ENCODE peak calls at places on chromosome 3, in six cellular contexts. J is stomach; P is AG04450; W is CD8-positive, alpha-beta T cell; M is lower lobe of right lung; Y is astrocyte. L is an unnamed sample.

GRCh38 chr3:160804762-160805161 is 48.7 kb downstream of the PPM1L start:
- DNase-seq in W (no peak), Y (no peak), M (no peak), P (no peak), J (peak; percentile 68), L (no peak)

GRCh38 chr3:62587579-62588031 is 214.3 kb upstream of the FEZF2 start:
- DNase-seq in M (no peak), W (no peak), J (no peak), P (no peak), Y (peak; percentile 98), L (no peak)

GRCh38 chr3:33360136-33360825 is 79.9 kb downstream of the UBP1 start:
- DNase-seq in M (no peak), J (no peak), W (no peak), Y (peak; percentile 88), P (no peak), L (no peak)

GRCh38 chr3:195892355-195893120 is 15.8 kb downstream of the TNK2 start:
- DNase-seq in Y (peak; percentile 71), P (no peak), W (no peak), J (no peak), M (no peak), L (no peak)

GRCh38 chr3:134797080-134797801 is 2.2 kb downstream of the EPHB1 start:
- DNase-seq in W (no peak), J (no peak), P (no peak), Y (no peak), M (no peak), L (no peak)

GRCh38 chr3:58432905-58433304 is 727 bp downstream of the PDHB start:
- DNase-seq in M (no peak), J (no peak), Y (no peak), W (no peak), P (no peak), L (no peak)

GRCh38 chr3:105747056-105747455 is 121.8 kb downstream of the CBLB start:
- DNase-seq in J (no peak), P (no peak), M (no peak), Y (peak; percentile 81), W (no peak), L (no peak)

GRCh38 chr3:39192490-39193092 is at the start of gene XIRP1:
- DNase-seq in Y (peak; percentile 14), W (no peak), M (no peak), J (no peak), P (no peak), L (no peak)

GRCh38 chr3:65953301-65953812 is 85.4 kb downstream of the MAGI1 start:
- DNase-seq in W (no peak), Y (peak; percentile 78), J (peak; percentile 93), P (no peak), M (peak; percentile 86), L (no peak)

GRCh38 chr3:190180268-190180667 is 59.6 kb upstream of the P3H2 start:
- DNase-seq in M (no peak), Y (peak; percentile 33), W (no peak), P (no peak), J (no peak), L (no peak)

GRCh38 chr3:187782008-187782407 is 36.7 kb upstream of the BCL6 start:
- DNase-seq in Y (no peak), W (no peak), M (no peak), P (no peak), J (no peak), L (no peak)

GRCh38 chr3:187775549-187775948 is 30.3 kb upstream of the BCL6 start:
- DNase-seq in M (no peak), J (no peak), P (no peak), Y (no peak), W (no peak), L (no peak)

GRCh38 chr3:187781001-187781400 is 35.7 kb upstream of the BCL6 start:
- DNase-seq in M (no peak), Y (no peak), W (no peak), J (no peak), P (no peak), L (no peak)

GRCh38 chr3:187777331-187778046 is 32.2 kb upstream of the BCL6 start:
- DNase-seq in M (no peak), J (no peak), Y (peak; percentile 8), P (no peak), W (peak; percentile 10), L (no peak)

DNA sequence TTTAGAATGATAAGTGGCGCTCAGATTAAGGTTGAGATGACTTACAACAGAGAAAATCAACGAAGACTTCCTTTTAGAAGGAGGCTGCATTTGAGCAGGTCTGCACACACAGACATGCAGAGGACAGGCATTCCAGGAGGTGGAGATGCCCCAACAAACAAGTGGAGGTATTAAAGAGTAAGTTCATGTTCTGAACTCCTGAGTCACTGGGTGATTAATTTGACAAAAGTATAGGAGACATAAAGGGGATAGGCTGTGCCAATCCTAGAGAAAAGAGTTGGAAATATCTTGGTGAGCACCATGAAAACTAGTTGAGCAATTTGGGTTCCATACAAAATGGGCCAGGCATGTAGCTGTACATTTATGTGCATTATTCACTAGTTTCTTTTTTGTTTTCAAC is 33.5 kb upstream of the BCL6 start:
- DNase-seq in W (no peak), P (no peak), Y (no peak), M (no peak), J (no peak), L (no peak)
- H3K27ac ChIP-seq in W (no peak overlapping the region), P (no peak overlapping the region), Y (no peak overlapping the region), M (no peak overlapping the region), J (no peak overlapping the region), L (no peak overlapping the region)

DNA sequence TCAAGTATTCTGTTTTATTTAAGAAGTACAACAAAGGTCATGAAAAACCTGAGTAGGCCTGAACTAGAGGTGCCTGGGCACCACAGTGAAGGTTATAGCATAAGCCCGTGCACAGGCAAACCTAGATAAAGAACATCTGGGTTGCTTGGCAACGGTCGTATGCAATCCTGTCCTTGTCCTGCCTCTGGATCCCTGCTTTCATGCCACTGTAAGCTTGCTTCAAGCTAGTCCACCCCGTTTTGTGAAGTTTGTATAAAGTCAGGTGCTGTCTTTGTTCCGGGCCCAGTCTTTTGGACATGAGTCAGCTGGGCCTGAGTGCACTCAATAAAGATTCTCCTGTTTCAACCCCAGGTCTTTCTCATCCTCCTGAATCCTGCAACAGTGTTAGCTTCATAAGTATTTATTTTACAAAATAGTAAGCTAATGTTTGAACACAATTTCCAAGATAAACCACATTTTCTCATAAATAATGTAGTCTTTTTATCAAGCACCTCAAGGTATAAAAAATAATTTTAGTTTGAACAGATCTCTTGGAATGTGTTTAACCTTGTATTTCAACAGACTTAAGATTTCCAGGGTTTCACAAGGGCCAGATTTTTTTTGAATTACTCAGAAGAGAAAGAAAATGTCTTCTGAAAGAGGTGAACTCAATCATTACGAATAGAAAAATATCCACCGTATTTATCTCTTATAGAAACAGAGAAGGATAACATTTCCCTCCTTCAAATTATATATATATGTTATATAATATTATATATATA is 14.3 kb upstream of the SLC9C1 start:
- DNase-seq in M (no peak), J (no peak), P (peak; percentile 26), W (no peak), Y (peak; percentile 39), L (no peak)
- H3K27ac ChIP-seq in M (no peak overlapping the region), J (no peak overlapping the region), P (peak overlapping the region; percentile 92), W (no peak overlapping the region), Y (no peak overlapping the region), L (no peak overlapping the region)

DNA sequence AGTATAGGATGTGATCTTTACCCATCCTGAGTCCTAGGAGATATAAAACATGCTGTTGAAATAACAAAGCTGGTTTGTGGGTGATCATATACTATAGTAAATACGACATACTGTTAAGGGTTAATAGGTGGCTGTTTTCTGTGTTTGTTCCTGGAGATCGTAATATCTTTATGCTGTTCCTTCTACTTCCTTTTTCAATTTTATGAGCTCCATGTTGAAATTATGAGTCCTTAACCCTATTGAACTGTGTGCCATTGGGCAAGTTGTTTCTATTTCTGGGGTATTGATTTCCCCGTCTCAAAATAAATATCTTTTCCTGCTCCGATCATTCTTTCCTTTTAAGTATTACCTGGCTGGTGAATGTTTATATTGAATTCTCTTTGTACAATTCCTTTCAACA is 115.1 kb downstream of the LPP start:
- DNase-seq in M (no peak), J (no peak), W (no peak), Y (no peak), P (no peak), L (no peak)
- H3K27ac ChIP-seq in M (no peak overlapping the region), J (peak overlapping the region; percentile 87), W (no peak overlapping the region), Y (peak overlapping the region; percentile 94), P (no peak overlapping the region), L (no peak overlapping the region)

GRCh38 chr3:136778865-136779264 is 26.7 kb upstream of the STAG1 start:
- DNase-seq in Y (peak; percentile 72), J (no peak), M (no peak), P (no peak), W (no peak), L (no peak)
- H3K27ac ChIP-seq in Y (no peak overlapping the region), J (no peak overlapping the region), M (no peak overlapping the region), P (no peak overlapping the region), W (no peak overlapping the region), L (no peak overlapping the region)

DNA sequence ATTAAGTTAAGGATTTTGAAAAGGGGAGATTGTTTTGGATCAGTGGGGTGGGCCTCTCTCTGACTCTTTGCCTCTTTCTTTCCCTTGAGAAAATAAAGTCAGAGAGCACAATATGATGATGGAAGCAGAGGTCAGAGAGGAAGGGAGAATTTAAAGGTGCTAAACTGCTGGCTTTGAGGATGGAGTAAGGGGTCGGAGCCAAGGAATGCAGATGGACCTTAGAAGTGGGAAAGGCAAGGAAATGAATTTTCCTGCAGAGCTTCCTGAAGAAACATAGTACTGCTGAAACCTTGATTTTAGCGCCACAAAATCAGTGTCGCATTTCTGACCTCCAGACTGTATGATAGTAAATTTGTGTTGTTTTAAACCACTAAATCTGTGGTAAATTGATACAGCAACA is 317.4 kb downstream of the NAALADL2 start:
- DNase-seq in J (no peak), W (no peak), P (no peak), Y (no peak), M (no peak), L (no peak)
- H3K27ac ChIP-seq in J (no peak overlapping the region), W (no peak overlapping the region), P (no peak overlapping the region), Y (no peak overlapping the region), M (no peak overlapping the region), L (no peak overlapping the region)

GRCh38 chr3:43770426-43771103 is 79.8 kb downstream of the ABHD5 start:
- DNase-seq in Y (peak; percentile 37), M (peak; percentile 68), W (peak; percentile 8), P (no peak), J (peak; percentile 74), L (no peak)
- H3K27ac ChIP-seq in Y (no peak overlapping the region), M (peak overlapping the region; percentile 75), W (no peak overlapping the region), P (no peak overlapping the region), J (peak overlapping the region; percentile 84), L (no peak overlapping the region)

GRCh38 chr3:86923071-86923476 is 67.9 kb downstream of the VGLL3 start:
- DNase-seq in W (no peak), J (no peak), Y (peak; percentile 80), P (peak; percentile 37), M (no peak), L (no peak)

GRCh38 chr3:86921981-86922680 is 68.8 kb downstream of the VGLL3 start:
- DNase-seq in M (no peak), W (no peak), Y (peak; percentile 8), P (no peak), J (no peak), L (no peak)
- H3K27ac ChIP-seq in M (peak overlapping the region; percentile 25), W (no peak overlapping the region), Y (peak overlapping the region; percentile 30), P (no peak overlapping the region), J (no peak overlapping the region), L (no peak overlapping the region)

DNA sequence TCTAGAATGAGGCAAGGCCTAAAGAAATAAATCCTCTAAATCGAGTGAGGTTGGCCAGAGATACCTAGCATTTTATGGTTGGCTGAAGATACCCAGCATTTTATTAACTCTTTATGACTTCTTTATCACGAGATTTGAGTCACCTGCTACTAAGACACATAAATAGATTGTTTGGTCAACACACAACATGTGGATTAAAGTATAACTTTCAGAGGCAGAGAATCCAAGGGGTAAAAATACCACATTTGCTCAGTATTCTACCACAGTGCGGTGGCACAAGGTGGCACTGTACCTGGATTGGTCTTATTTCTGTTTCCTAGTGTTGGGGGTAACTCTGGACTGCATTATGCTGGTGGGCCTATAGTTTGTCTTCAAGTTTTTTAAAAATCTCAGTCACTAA is 27.0 kb upstream of the VILL start:
- DNase-seq in J (no peak), M (no peak), W (no peak), P (no peak), Y (no peak), L (no peak)
- H3K27ac ChIP-seq in J (no peak overlapping the region), M (no peak overlapping the region), W (no peak overlapping the region), P (no peak overlapping the region), Y (no peak overlapping the region), L (no peak overlapping the region)

L was measured in SK-N-MC.